ENCODE peak calls at places on chromosomes 4 and X, in five cellular contexts. Z is kidney epithelial cell; S is fibroblast of lung; M is CD8-positive, alpha-beta T cell; G is cardiac muscle cell. Y is an unnamed sample.

GRCh38 chr4:176833416-176833815 is 40.7 kb upstream of the VEGFC start:
- DNase-seq in M (no peak), Z (no peak), S (no peak), G (no peak), Y (no peak)

GRCh38 chrX:13506574-13506973 is 62.8 kb upstream of the EGFL6 start:
- DNase-seq in Z (no peak), G (peak; percentile 68), M (peak; percentile 60), S (peak; percentile 66), Y (no peak)

GRCh38 chrX:120463241-120463640 is 5.9 kb downstream of the LAMP2 start:
- DNase-seq in Z (no peak), M (no peak), G (peak; percentile 83), S (peak; percentile 72), Y (no peak)

GRCh38 chrX:31854716-31855115 is 782.9 kb upstream of the FTHL17 start:
- DNase-seq in G (no peak), S (no peak), M (no peak), Z (no peak), Y (no peak)

GRCh38 chr4:151215295-151215694 is 61.7 kb upstream of the PRSS48 start:
- DNase-seq in S (no peak), M (no peak), Z (no peak), G (peak; percentile 68), Y (no peak)

GRCh38 chrX:150790021-150790420 is 96.8 kb downstream of the MTMR1 start:
- DNase-seq in M (no peak), Z (no peak), S (no peak), G (no peak), Y (no peak)

GRCh38 chr4:81743731-81744465 is 272.2 kb upstream of the RASGEF1B start:
- DNase-seq in M (no peak), S (no peak), G (no peak), Z (no peak), Y (no peak)

GRCh38 chr4:21113496-21114213 is 413.4 kb downstream of the PACRGL start:
- DNase-seq in S (peak; percentile 50), M (no peak), Z (peak; percentile 14), G (peak; percentile 69), Y (no peak)

GRCh38 chr4:155629831-155630425 is 36.7 kb upstream of the GUCY1A1 start:
- DNase-seq in S (peak; percentile 93), G (no peak), M (no peak), Z (no peak), Y (no peak)

GRCh38 chr4:7771541-7772507 is 167.8 kb downstream of the AFAP1 start:
- DNase-seq in S (no peak), M (no peak), Z (no peak), G (no peak), Y (no peak)

GRCh38 chr4:139234258-139234657 is 45.8 kb downstream of the MGARP start:
- DNase-seq in Z (no peak), M (no peak), G (no peak), S (no peak), Y (no peak)

GRCh38 chrX:53288173-53288572 is 6.8 kb upstream of the IQSEC2 start:
- DNase-seq in S (peak; percentile 11), G (peak; percentile 51), M (peak; percentile 14), Z (no peak), Y (no peak)

GRCh38 chrX:2697306-2697705 is 6.2 kb downstream of the CD99 start:
- DNase-seq in G (no peak), M (no peak), S (no peak), Z (no peak), Y (no peak)

GRCh38 chr4:101155859-101156430 is 191.4 kb downstream of the PPP3CA start:
- DNase-seq in Z (no peak), M (no peak), S (no peak), G (no peak), Y (no peak)

GRCh38 chr4:20109395-20109794 is 142.3 kb upstream of the SLIT2 start:
- DNase-seq in S (peak; percentile 34), Z (no peak), G (peak; percentile 23), M (no peak), Y (no peak)

GRCh38 chr4:90760059-90760458 is 632.9 kb downstream of the CCSER1 start:
- DNase-seq in S (no peak), M (no peak), G (no peak), Z (no peak), Y (no peak)

GRCh38 chrX:1140236-1140681 is 72.2 kb downstream of the CRLF2 start:
- DNase-seq in S (no peak), Z (no peak), M (no peak), G (no peak), Y (no peak)

GRCh38 chr4:71338846-71339593 is at the start of gene SLC4A4:
- DNase-seq in M (no peak), G (peak; percentile 15), Z (peak; percentile 35), S (peak; percentile 54), Y (peak; percentile 15)

GRCh38 chrX:153400146-153401132 is 711 bp downstream of the PNMA6E start:
- DNase-seq in S (no peak), Z (no peak), G (peak; percentile 40), M (peak; percentile 58), Y (no peak)

GRCh38 chr4:150510176-150510875 is 71.6 kb upstream of the MAB21L2 start:
- DNase-seq in Z (no peak), M (no peak), G (peak; percentile 88), S (peak; percentile 85), Y (peak; percentile 16)

GRCh38 chr4:103478729-103479128 is 241.1 kb downstream of the TACR3 start:
- DNase-seq in Z (no peak), S (peak; percentile 30), M (no peak), G (peak; percentile 10), Y (no peak)

GRCh38 chr4:111959202-111959601 is 186.1 kb upstream of the FAM241A start:
- DNase-seq in G (peak; percentile 53), Z (no peak), S (peak; percentile 39), M (no peak), Y (peak; percentile 82)

GRCh38 chr4:183350317-183351071 is 28.3 kb upstream of the CLDN24 start:
- DNase-seq in Z (no peak), G (no peak), M (no peak), S (no peak), Y (peak; percentile 49)

GRCh38 chr4:1243451-1244080 is 5.4 kb downstream of the CTBP1 start:
- DNase-seq in M (no peak), G (no peak), S (no peak), Z (no peak), Y (no peak)

GRCh38 chrX:46294234-46294633 is 251.0 kb downstream of the ZNF674 start:
- DNase-seq in S (no peak), M (no peak), G (peak; percentile 25), Z (no peak), Y (no peak)

GRCh38 chrX:32572644-32573043 is 638.7 kb downstream of the DMD start:
- DNase-seq in Z (no peak), M (no peak), S (no peak), G (no peak), Y (no peak)

GRCh38 chr4:7622371-7622770 is 187.6 kb upstream of the PSAPL1 start:
- DNase-seq in Z (no peak), S (no peak), M (no peak), G (no peak), Y (no peak)

DNA sequence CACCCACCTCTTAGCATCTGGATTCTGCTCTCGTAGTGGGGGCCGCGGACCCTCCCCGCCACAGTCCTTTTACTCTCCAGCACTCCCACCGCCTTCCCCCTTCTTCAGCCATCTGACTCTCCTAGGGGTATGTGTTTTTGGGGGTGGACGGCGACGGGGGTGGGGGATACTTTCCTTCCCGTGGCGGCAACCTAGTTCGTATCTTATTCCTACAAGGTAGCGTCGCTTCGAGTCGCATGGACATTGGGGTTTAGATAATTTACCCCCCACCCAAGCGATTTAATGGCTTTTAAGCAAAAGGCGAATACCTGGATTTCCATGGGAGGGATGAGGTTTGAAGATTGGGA is 1.3 kb upstream of the BCORL1 start:
- DNase-seq in M (no peak), Z (no peak), G (no peak), S (no peak), Y (no peak)
- H3K4me3 ChIP-seq in M (peak overlapping the region; percentile 59), Z (peak overlapping the region; percentile 57), G (peak overlapping the region; percentile 39), S (peak overlapping the region; percentile 72), Y (no peak overlapping the region)

GRCh38 chr4:142043509-142043908 is 407.1 kb downstream of the IL15 start:
- DNase-seq in Z (no peak), S (peak; percentile 59), G (no peak), M (no peak), Y (peak; percentile 2)

GRCh38 chr4:142044271-142044670 is 407.9 kb downstream of the IL15 start:
- DNase-seq in Z (no peak), M (no peak), G (peak; percentile 21), S (peak; percentile 31), Y (peak; percentile 19)

GRCh38 chr4:142036795-142037583 is 400.6 kb downstream of the IL15 start:
- DNase-seq in M (no peak), G (no peak), S (no peak), Z (peak; percentile 48), Y (no peak)

GRCh38 chr4:142041788-142042187 is 405.4 kb downstream of the IL15 start:
- DNase-seq in G (no peak), M (no peak), Z (no peak), S (no peak), Y (no peak)

GRCh38 chr4:142040043-142040442 is 403.7 kb downstream of the IL15 start:
- DNase-seq in M (no peak), Z (no peak), S (no peak), G (no peak), Y (no peak)
- TF ChIP-seq CTCF in M (no peak), Z (no peak), S (no peak), G (no peak), Y (no peak)

GRCh38 chr4:39450618-39451017 is 8.1 kb downstream of the RPL9 start:
- DNase-seq in Z (no peak), G (no peak), M (no peak), S (no peak), Y (no peak)

GRCh38 chr4:39451423-39452023 is 7.2 kb downstream of the RPL9 start:
- DNase-seq in G (no peak), M (no peak), S (no peak), Z (no peak), Y (no peak)

GRCh38 chr4:39442910-39443480 is 15.7 kb downstream of the RPL9 start:
- DNase-seq in G (no peak), Z (no peak), S (no peak), M (no peak), Y (no peak)

GRCh38 chr4:39446483-39446841 is 12.3 kb downstream of the RPL9 start:
- DNase-seq in Z (no peak), G (no peak), S (no peak), M (no peak), Y (no peak)

DNA sequence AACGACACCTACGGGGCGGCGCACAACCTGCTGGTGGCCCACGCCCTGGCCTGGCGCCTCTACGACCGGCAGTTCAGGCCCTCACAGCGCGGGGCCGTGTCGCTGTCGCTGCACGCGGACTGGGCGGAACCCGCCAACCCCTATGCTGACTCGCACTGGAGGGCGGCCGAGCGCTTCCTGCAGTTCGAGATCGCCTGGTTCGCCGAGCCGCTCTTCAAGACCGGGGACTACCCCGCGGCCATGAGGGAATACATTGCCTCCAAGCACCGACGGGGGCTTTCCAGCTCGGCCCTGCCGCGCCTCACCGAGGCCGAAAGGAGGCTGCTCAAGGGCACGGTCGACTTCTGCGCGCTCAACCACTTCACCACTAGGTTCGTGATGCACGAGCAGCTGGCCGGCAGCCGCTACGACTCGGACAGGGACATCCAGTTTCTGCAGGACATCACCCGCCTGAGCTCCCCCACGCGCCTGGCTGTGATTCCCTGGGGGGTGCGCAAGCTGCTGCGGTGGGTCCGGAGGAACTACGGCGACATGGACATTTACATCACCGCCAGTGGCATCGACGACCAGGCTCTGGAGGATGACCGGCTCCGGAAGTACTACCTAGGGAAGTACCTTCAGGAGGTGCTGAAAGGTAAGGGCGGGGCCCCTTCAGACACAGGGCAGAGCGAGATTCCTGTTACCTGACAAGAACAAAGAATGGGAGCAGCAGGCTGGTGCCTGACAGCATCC is 11.7 kb downstream of the RPL9 start:
- DNase-seq in S (peak; percentile 60), G (peak; percentile 82), M (peak; percentile 57), Z (no peak), Y (no peak)
- H3K4me3 ChIP-seq in S (peak overlapping the region; percentile 49), G (no peak overlapping the region), M (peak overlapping the region; percentile 36), Z (peak overlapping the region; percentile 12), Y (no peak overlapping the region)

GRCh38 chr4:2265113-2266110 is 3.5 kb upstream of the MXD4 start:
- DNase-seq in Z (no peak), M (no peak), S (no peak), G (no peak), Y (no peak)
- TF ChIP-seq CTCF in Z (no peak), M (no peak), S (no peak), G (no peak), Y (no peak)

Y was measured in HFF-Myc.